ENCODE peak calls at places on chromosomes 2 and 18, in four cellular contexts. F is breast epithelium, C is adrenal gland, E is right lobe of liver. B is an unnamed sample. For H3K9me3 and H3K27me3, the result is how much of the 10 kb centered on the place peaks cover.

GRCh38 chr2:162265666-162266467 is 22.6 kb upstream of the FAP start:
- DNase-seq in F (no peak), C (no peak), E (no peak), B (no peak)

GRCh38 chr2:222844323-222844722 is 16.5 kb upstream of the ACSL3 start:
- DNase-seq in F (no peak), C (peak), E (no peak), B (no peak)

GRCh38 chr2:9814129-9814868 is 29.0 kb upstream of the TAF1B start:
- DNase-seq in F (no peak), C (no peak), E (no peak), B (no peak)

GRCh38 chr18:48452863-48453323 is 43.7 kb upstream of the ZBTB7C start:
- DNase-seq in F (no peak), C (no peak), E (peak), B (no peak)

GRCh38 chr2:223995569-223995968 is 38.3 kb downstream of the MRPL44 start:
- DNase-seq in F (no peak), C (no peak), E (no peak), B (no peak)

GRCh38 chr2:134736167-134736885 is 17.5 kb upstream of the TMEM163 start:
- DNase-seq in F (no peak), C (no peak), E (no peak), B (no peak)

GRCh38 chr2:101337877-101338276 is 29.4 kb upstream of the RNF149 start:
- DNase-seq in F (no peak), C (no peak), E (no peak), B (no peak)

GRCh38 chr18:23881778-23882177 is 132.8 kb upstream of the TTC39C start:
- DNase-seq in F (no peak), C (no peak), E (no peak), B (no peak)

GRCh38 chr18:79679552-79680099 is at the start of gene CTDP1:
- DNase-seq in F (peak), C (peak), E (peak), B (peak)

GRCh38 chr2:45237128-45237527 is 227.9 kb upstream of the SIX2 start:
- DNase-seq in F (no peak), C (no peak), E (no peak), B (no peak)

GRCh38 chr2:675460-675859 is 1.7 kb downstream of the TMEM18 start:
- DNase-seq in F (no peak), C (peak), E (no peak), B (no peak)

GRCh38 chr2:9238927-9239326 is 32.3 kb downstream of the ASAP2 start:
- DNase-seq in F (no peak), C (no peak), E (no peak), B (no peak)

GRCh38 chr2:65277791-65278449 is 50.3 kb downstream of the ACTR2 start:
- DNase-seq in F (no peak), C (peak), E (no peak), B (no peak)

GRCh38 chr2:67565761-67566160 is 168.6 kb downstream of the ETAA1 start:
- DNase-seq in F (no peak), C (no peak), E (no peak), B (no peak)

GRCh38 chr18:7105943-7106342 is 11.7 kb downstream of the LAMA1 start:
- DNase-seq in F (no peak), C (no peak), E (no peak), B (no peak)

GRCh38 chr2:85704800-85705679 is 10.9 kb downstream of the GNLY start:
- DNase-seq in F (no peak), C (no peak), E (no peak), B (no peak)

GRCh38 chr2:235217814-235218213 is 266.0 kb downstream of the SH3BP4 start:
- DNase-seq in F (no peak), C (no peak), E (no peak), B (no peak)

GRCh38 chr2:234964631-234965461 is 13.0 kb downstream of the SH3BP4 start:
- DNase-seq in F (peak), C (peak), E (no peak), B (no peak)

GRCh38 chr2:172821370-172822338 is 86.0 kb downstream of the RAPGEF4 start:
- DNase-seq in F (no peak), C (no peak), E (no peak), B (no peak)

GRCh38 chr2:618591-618990 is 58.6 kb downstream of the TMEM18 start:
- DNase-seq in F (no peak), C (no peak), E (no peak), B (no peak)

GRCh38 chr2:9422321-9423099 is 818 bp downstream of the ITGB1BP1 start:
- DNase-seq in F (no peak), C (peak), E (peak), B (no peak)

GRCh38 chr2:233247744-233248143 is 3.7 kb upstream of the ATG16L1 start:
- DNase-seq in F (no peak), C (no peak), E (no peak), B (no peak)

DNA sequence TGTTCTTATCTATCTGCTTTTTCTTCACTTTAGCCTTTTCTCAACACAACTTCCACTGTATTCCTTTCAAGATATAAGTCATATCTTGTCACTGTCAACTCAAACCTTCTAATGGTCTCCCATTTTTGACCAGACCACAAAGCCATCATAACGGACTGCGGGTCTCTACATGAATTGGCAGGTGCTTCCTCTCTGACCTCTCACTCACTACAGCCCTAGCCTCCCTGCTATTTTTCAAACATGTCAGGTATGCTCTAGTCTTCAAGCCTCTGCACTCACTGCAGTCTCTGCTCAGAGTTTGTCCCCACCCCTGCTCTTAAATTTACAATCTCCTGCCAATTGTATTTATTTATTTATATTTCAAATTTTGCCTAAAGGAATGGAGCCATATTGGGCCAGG is 858.1 kb downstream of the TRIB2 start:
- DNase-seq in F (no peak), C (no peak), E (no peak), B (no peak)
- H3K9me3 ChIP-seq in F (under half), C (under half), E (under half), B (under half)

DNA sequence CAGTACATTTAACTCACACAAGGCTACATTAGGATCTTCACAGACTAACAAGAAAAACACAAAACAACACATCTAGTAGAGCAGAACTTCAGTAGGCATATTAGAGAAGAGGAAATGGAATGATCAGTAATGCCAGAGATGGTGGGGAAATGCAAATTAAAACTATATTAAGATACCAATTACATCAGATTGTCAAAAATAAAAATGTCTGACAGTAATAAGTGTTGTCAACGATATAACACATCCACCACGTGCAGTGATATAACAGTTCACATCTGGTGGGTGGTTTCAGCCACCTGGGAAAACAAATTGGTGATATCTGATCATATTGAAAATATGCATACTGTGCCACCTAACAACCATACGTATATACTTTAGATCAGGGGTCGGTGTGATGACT is 59.9 kb downstream of the GALNT1 start:
- DNase-seq in F (no peak), C (no peak), E (no peak), B (no peak)
- H3K27me3 ChIP-seq in F (under half), C (under half), E (under half), B (under half)

GRCh38 chr18:49461602-49461977 is 1.1 kb upstream of the DYM start:
- DNase-seq in F (no peak), C (no peak), E (no peak), B (no peak)

GRCh38 chr18:49456794-49457193 is 3.7 kb downstream of the DYM start:
- DNase-seq in F (no peak), C (no peak), E (no peak), B (no peak)

GRCh38 chr18:49460958-49461601 is 635 bp upstream of the DYM start:
- DNase-seq in F (no peak), C (no peak), E (no peak), B (no peak)

GRCh38 chr18:49457616-49458015 is 2.8 kb downstream of the DYM start:
- DNase-seq in F (no peak), C (no peak), E (no peak), B (no peak)

GRCh38 chr18:49459404-49460171 is 857 bp downstream of the DYM start:
- DNase-seq in F (no peak), C (peak), E (no peak), B (no peak)
- TF ChIP-seq POLR2A in F (no peak), C (no peak), E (no peak), B (no peak)

DNA sequence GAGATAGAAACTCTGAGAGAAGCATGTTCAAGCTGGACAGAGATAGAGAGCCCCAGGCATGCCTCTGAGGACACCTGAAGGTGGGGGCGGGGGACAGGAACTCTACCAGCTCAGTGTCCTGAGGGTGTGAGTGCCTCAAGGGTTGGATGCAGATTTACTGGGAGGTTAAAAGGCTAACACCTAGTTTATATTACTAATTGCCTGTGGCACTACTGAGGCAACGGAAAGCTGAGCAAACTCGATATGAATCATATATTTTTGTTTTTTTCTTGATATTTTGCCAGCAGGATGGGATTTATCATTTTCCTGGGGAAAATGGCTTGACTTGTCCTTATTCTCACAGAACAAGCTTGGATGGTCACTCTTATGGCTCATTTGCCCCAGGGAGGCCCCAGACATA is 319.5 kb downstream of the ALK start:
- DNase-seq in F (no peak), C (no peak), E (no peak), B (no peak)
- H3K9me3 ChIP-seq in F (under half), C (under half), E (under half), B (under half)

GRCh38 chr2:38432827-38433606 is 55.9 kb upstream of the ATL2 start:
- DNase-seq in F (no peak), C (peak), E (peak), B (no peak)
- H3K27me3 ChIP-seq in F (under half), C (under half), E (under half), B (under half)

B was measured in ovary.